ENCODE peak calls at places on chromosomes 12 and 14, in nine cellular contexts. E is psoas muscle; S is breast epithelium; L is pancreas; W is esophagus squamous epithelium; V is CD8-positive, alpha-beta T cell; K is fibroblast of lung; A is lower lobe of right lung; D is ascending aorta. C is an unnamed sample.

GRCh38 chr12:99810718-99811593 is 163.4 kb downstream of the GARIN6 start:
- DNase-seq in D (no peak), W (no peak), K (peak), L (no peak), A (no peak), V (no peak), E (no peak), S (no peak), C (no peak)

GRCh38 chr12:111066744-111067437 is 146.5 kb upstream of the MYL2 start:
- DNase-seq in V (no peak), K (no peak), W (no peak), D (no peak), S (no peak), E (no peak), L (no peak), A (no peak), C (no peak)

GRCh38 chr12:116662612-116663144 is 75.2 kb downstream of the SPRING1 start:
- DNase-seq in L (no peak), A (no peak), S (no peak), E (no peak), W (no peak), V (no peak), D (no peak), K (peak), C (peak)

GRCh38 chr14:88281447-88281846 is 41.6 kb downstream of the KCNK10 start:
- DNase-seq in W (no peak), S (no peak), L (no peak), D (no peak), A (no peak), K (no peak), E (no peak), V (no peak), C (no peak)

GRCh38 chr12:73547421-73547820 is 990.2 kb upstream of the ATXN7L3B start:
- DNase-seq in A (no peak), S (no peak), K (no peak), E (no peak), V (no peak), D (no peak), W (no peak), L (no peak), C (no peak)

GRCh38 chr14:77022219-77022852 is 6.2 kb downstream of the IRF2BPL start:
- DNase-seq in W (no peak), S (no peak), A (no peak), D (no peak), V (no peak), E (no peak), K (no peak), L (no peak), C (no peak)

GRCh38 chr12:132619301-132620112 is 931 bp downstream of the P2RX2 start:
- DNase-seq in S (no peak), D (no peak), A (no peak), K (no peak), E (peak), V (no peak), L (peak), W (no peak), C (no peak)

GRCh38 chr14:71713061-71713850 is 219.0 kb upstream of the RGS6 start:
- DNase-seq in K (peak), V (no peak), D (no peak), S (no peak), W (no peak), L (no peak), E (no peak), A (no peak), C (no peak)

GRCh38 chr14:69339426-69339825 is 58.7 kb downstream of the ERH start:
- DNase-seq in S (no peak), D (no peak), K (no peak), L (no peak), V (no peak), A (no peak), W (no peak), E (peak), C (no peak)

GRCh38 chr12:113105606-113106271 is 29.8 kb downstream of the RASAL1 start:
- DNase-seq in D (no peak), W (no peak), S (no peak), V (no peak), A (no peak), K (no peak), E (no peak), L (no peak), C (no peak)

GRCh38 chr14:87233806-87234384 is 759.1 kb downstream of the GALC start:
- DNase-seq in A (no peak), D (no peak), E (no peak), W (no peak), K (no peak), S (no peak), V (no peak), L (no peak), C (no peak)

GRCh38 chr14:65193891-65194290 is 91.6 kb upstream of the MAX start:
- DNase-seq in V (no peak), E (no peak), L (no peak), S (no peak), D (no peak), K (no peak), W (no peak), A (no peak), C (no peak)

GRCh38 chr14:64513271-64513670 is 8.7 kb downstream of the ZBTB1 start:
- DNase-seq in E (no peak), V (no peak), K (no peak), L (no peak), S (no peak), W (no peak), D (no peak), A (no peak), C (no peak)

GRCh38 chr14:78162202-78162601 is 8.0 kb upstream of the NRXN3 start:
- DNase-seq in L (no peak), A (no peak), S (no peak), K (no peak), E (no peak), V (no peak), W (no peak), D (no peak), C (no peak)

GRCh38 chr12:16520328-16520727 is 85.6 kb downstream of the LMO3 start:
- DNase-seq in L (no peak), D (no peak), S (no peak), W (no peak), E (no peak), A (no peak), V (no peak), K (no peak), C (no peak)

GRCh38 chr14:72332871-72333270 is 400.6 kb downstream of the RGS6 start:
- DNase-seq in E (no peak), L (no peak), S (no peak), V (no peak), W (no peak), K (no peak), D (no peak), A (no peak), C (no peak)

GRCh38 chr12:110249716-110250225 is 31.3 kb upstream of the ATP2A2 start:
- DNase-seq in L (no peak), W (no peak), S (no peak), D (no peak), K (no peak), E (peak), V (no peak), A (no peak), C (no peak)

GRCh38 chr14:32667287-32667686 is 271.4 kb upstream of the NPAS3 start:
- DNase-seq in D (no peak), A (no peak), W (no peak), V (no peak), K (no peak), E (no peak), S (no peak), L (no peak), C (no peak)

GRCh38 chr12:65825573-65826512 is 1.6 kb downstream of the HMGA2 start:
- DNase-seq in K (peak), L (peak), E (no peak), S (no peak), V (no peak), D (no peak), A (peak), W (no peak), C (no peak)

GRCh38 chr14:68950111-68950510 is 29.0 kb downstream of the ACTN1 start:
- DNase-seq in D (no peak), L (no peak), A (no peak), K (peak), S (no peak), W (no peak), E (no peak), V (no peak), C (no peak)

GRCh38 chr12:124352839-124353238 is 57.9 kb downstream of the RFLNA start:
- DNase-seq in L (peak), E (peak), V (no peak), D (no peak), W (no peak), A (peak), S (no peak), K (peak), C (peak)

GRCh38 chr14:52923902-52924575 is 26.8 kb downstream of the FERMT2 start:
- DNase-seq in W (no peak), E (no peak), K (no peak), V (no peak), L (peak), D (no peak), A (no peak), S (no peak), C (no peak)

GRCh38 chr14:24367506-24368214 is at the start of gene NFATC4:
- DNase-seq in K (peak), L (no peak), V (no peak), E (peak), D (peak), W (no peak), S (peak), A (peak), C (no peak)

GRCh38 chr12:11710431-11710830 is 61.0 kb downstream of the ETV6 start:
- DNase-seq in D (no peak), W (no peak), A (no peak), V (no peak), K (no peak), L (no peak), S (no peak), E (no peak), C (no peak)

GRCh38 chr12:126950266-126950665 is 1316.7 kb upstream of the TMEM132C start:
- DNase-seq in K (no peak), A (no peak), S (no peak), D (no peak), L (no peak), W (no peak), V (no peak), E (no peak), C (no peak)

GRCh38 chr12:61654698-61655097 is 605.5 kb upstream of the USP15 start:
- DNase-seq in A (no peak), K (no peak), L (no peak), D (no peak), V (no peak), E (no peak), W (no peak), S (no peak), C (no peak)

GRCh38 chr14:77347746-77348145 is 26.9 kb downstream of the GSTZ1 start:
- DNase-seq in D (no peak), S (no peak), K (no peak), W (no peak), L (no peak), A (no peak), E (no peak), V (no peak), C (peak)

GRCh38 chr14:73489481-73490175 is 1.1 kb upstream of the RIOX1 start:
- DNase-seq in E (no peak), D (no peak), W (no peak), V (no peak), K (no peak), L (no peak), S (no peak), A (no peak), C (no peak)

GRCh38 chr14:22407033-22407432 is 182.0 kb downstream of the DAD1 start:
- DNase-seq in S (no peak), W (no peak), K (no peak), D (no peak), L (no peak), E (no peak), A (no peak), V (no peak), C (no peak)

GRCh38 chr14:99258884-99259283 is 13.1 kb downstream of the BCL11B start:
- DNase-seq in A (no peak), V (peak), E (no peak), W (no peak), S (no peak), L (no peak), D (no peak), K (no peak), C (no peak)

GRCh38 chr12:128867466-128867865 is 14.2 kb downstream of the GLT1D1 start:
- DNase-seq in S (no peak), D (no peak), E (no peak), V (no peak), A (no peak), L (no peak), W (no peak), K (no peak), C (no peak)

GRCh38 chr12:95857151-95857550 is 1.6 kb upstream of the SNRPF start:
- DNase-seq in V (no peak), E (no peak), A (no peak), K (no peak), S (no peak), W (no peak), L (no peak), D (no peak), C (no peak)
- H3K4me3 ChIP-seq in V (no peak), E (no peak), A (no peak), K (no peak), S (no peak), W (no peak), L (no peak), D (no peak), C (no peak)

GRCh38 chr14:54564071-54564798 is 2.7 kb upstream of the SAMD4A start:
- DNase-seq in S (no peak), V (no peak), L (no peak), E (no peak), D (no peak), K (peak), A (no peak), W (no peak), C (no peak)
- H3K4me3 ChIP-seq in S (peak), V (peak), L (peak), E (peak), D (peak), K (peak), A (peak), W (peak), C (no peak)

GRCh38 chr12:107523760-107524558 is 161.6 kb upstream of the PWP1 start:
- DNase-seq in E (no peak), S (no peak), A (no peak), D (no peak), V (no peak), K (no peak), W (no peak), L (no peak), C (no peak)
- H3K4me3 ChIP-seq in E (no peak), S (no peak), A (no peak), D (no peak), V (no peak), K (no peak), W (no peak), L (no peak), C (no peak)

GRCh38 chr14:95931384-95931783 is 54.8 kb downstream of the TUNAR start:
- DNase-seq in A (no peak), V (no peak), L (no peak), S (no peak), W (no peak), K (no peak), D (no peak), E (no peak), C (no peak)
- H3K4me3 ChIP-seq in A (no peak), V (no peak), L (no peak), S (no peak), W (no peak), K (no peak), D (no peak), E (no peak), C (no peak)

GRCh38 chr14:55138091-55138490 is 9.0 kb downstream of the LGALS3 start:
- DNase-seq in D (no peak), A (no peak), V (no peak), S (no peak), K (no peak), E (no peak), L (no peak), W (no peak), C (no peak)
- H3K4me3 ChIP-seq in D (peak), A (no peak), V (no peak), S (peak), K (peak), E (peak), L (no peak), W (no peak), C (no peak)

GRCh38 chr12:49064767-49065152 is 4.2 kb upstream of the KMT2D start:
- DNase-seq in L (no peak), A (no peak), K (no peak), W (no peak), V (no peak), S (no peak), D (no peak), E (no peak), C (no peak)
- H3K4me3 ChIP-seq in L (no peak), A (no peak), K (no peak), W (no peak), V (no peak), S (no peak), D (no peak), E (no peak), C (no peak)